ENCODE peak calls at places on chromosomes 16 and 17, in eight cellular contexts. K is stimulated activated CD4-positive, alpha-beta T cell treated with anti-CD3 and anti-CD28 coated beads, Interleukin-4, amount 100 ng/mL, for 24 hours; T is GM23338; V is GM18507; E is HCT116; W is progenitor cell of endocrine pancreas; I is T follicular helper cell; C is psoas muscle. S is an unnamed sample.

GRCh38 chr16:7492122-7492521 is 159.5 kb downstream of the RBFOX1 start:
- DNase-seq in K (no peak), T (peak), V (no peak), E (no peak), W (no peak), I (no peak), C (no peak), S (no peak)

GRCh38 chr17:45940826-45941225 is 46.5 kb downstream of the MAPT start:
- DNase-seq in K (no peak), T (no peak), V (no peak), E (no peak), W (no peak), I (no peak), C (no peak), S (peak)

GRCh38 chr17:58789160-58789559 is 33.5 kb downstream of the PPM1E start:
- DNase-seq in K (peak), T (no peak), V (no peak), E (no peak), W (no peak), I (no peak), C (no peak), S (no peak)

GRCh38 chr17:9402590-9403199 is 172.9 kb downstream of the STX8 start:
- DNase-seq in K (peak), T (peak), V (no peak), E (peak), W (no peak), I (peak), C (no peak), S (no peak)

GRCh38 chr16:85928411-85928820 is 29.5 kb downstream of the IRF8 start:
- DNase-seq in K (no peak), T (no peak), V (no peak), E (no peak), W (no peak), I (no peak), C (peak), S (peak)

GRCh38 chr16:10153993-10154788 is 28.0 kb downstream of the GRIN2A start:
- DNase-seq in K (no peak), T (no peak), V (no peak), E (no peak), W (no peak), I (no peak), C (no peak), S (no peak)

GRCh38 chr17:76725580-76726230 is 701 bp downstream of the JMJD6 start:
- DNase-seq in K (peak), T (peak), V (peak), E (no peak), W (no peak), I (peak), C (peak), S (peak)

GRCh38 chr16:526181-527014 is 1.1 kb upstream of the CAPN15 start:
- DNase-seq in K (peak), T (peak), V (no peak), E (no peak), W (peak), I (no peak), C (no peak), S (no peak)

GRCh38 chr16:87212026-87212425 is 105.2 kb downstream of the C16orf95 start:
- DNase-seq in K (no peak), T (no peak), V (no peak), E (no peak), W (no peak), I (no peak), C (no peak), S (no peak)

GRCh38 chr17:10198509-10199249 is at the start of gene GAS7:
- DNase-seq in K (no peak), T (peak), V (peak), E (no peak), W (peak), I (no peak), C (peak), S (peak)